ENCODE peak calls at places on chromosomes 16 and 17, in five cellular contexts. N, Y, E, P and W are unnamed samples.

GRCh38 chr16:58460219-58460610 is 39.7 kb upstream of the NDRG4 start:
- DNase-seq in E (no peak), Y (no peak), P (no peak), N (no peak), W (no peak)

GRCh38 chr16:54923055-54923473 is 7.6 kb upstream of the IRX5 start:
- DNase-seq in N (no peak), E (no peak), Y (no peak), P (no peak), W (no peak)

GRCh38 chr17:36923814-36924221 is 13.5 kb upstream of the LHX1 start:
- DNase-seq in Y (peak; percentile 33), E (no peak), N (no peak), P (peak; percentile 54), W (no peak)

GRCh38 chr16:26765087-26765486 is 301.6 kb upstream of the C16orf82 start:
- DNase-seq in P (no peak), E (peak; percentile 8), N (peak; percentile 10), Y (no peak), W (no peak)

GRCh38 chr17:17849147-17849820 is 12.5 kb upstream of the SREBF1 start:
- DNase-seq in N (no peak), E (peak; percentile 89), Y (no peak), P (peak; percentile 40), W (peak; percentile 27)

GRCh38 chr17:20225162-20226115 is 216.3 kb downstream of the SPECC1 start:
- DNase-seq in Y (peak; percentile 34), P (no peak), E (no peak), N (no peak), W (no peak)

GRCh38 chr16:24610421-24610765 is 71.0 kb downstream of the RBBP6 start:
- DNase-seq in P (peak; percentile 22), E (no peak), N (no peak), Y (peak; percentile 23), W (peak; percentile 58)

GRCh38 chr16:59192551-59193199 is 458.6 kb upstream of the GOT2 start:
- DNase-seq in P (peak; percentile 4), E (peak; percentile 66), N (peak; percentile 10), Y (peak; percentile 8), W (no peak)

GRCh38 chr17:13160281-13160680 is 142.5 kb upstream of the ELAC2 start:
- DNase-seq in Y (no peak), N (no peak), P (peak; percentile 5), E (no peak), W (no peak)

GRCh38 chr16:22189473-22190168 is 16.5 kb upstream of the EEF2K start:
- DNase-seq in Y (peak; percentile 41), P (no peak), E (no peak), N (peak; percentile 79), W (no peak)

GRCh38 chr16:60648260-60648659 is 1388.0 kb downstream of the CDH8 start:
- DNase-seq in N (no peak), E (no peak), P (peak; percentile 43), Y (no peak), W (no peak)

GRCh38 chr17:73478768-73479424 is 165.3 kb downstream of the SDK2 start:
- DNase-seq in Y (peak; percentile 9), E (no peak), P (no peak), N (no peak), W (no peak)

GRCh38 chr17:72945468-72945867 is 147.0 kb downstream of the SLC39A11 start:
- DNase-seq in N (no peak), E (no peak), P (no peak), Y (no peak), W (no peak)

GRCh38 chr17:76793775-76794174 is 55.9 kb downstream of the MFSD11 start:
- DNase-seq in N (peak; percentile 77), P (peak; percentile 6), E (peak; percentile 34), Y (peak; percentile 79), W (no peak)

GRCh38 chr16:67534420-67534819 is 5.8 kb downstream of the RIPOR1 start:
- DNase-seq in P (no peak), E (no peak), N (no peak), Y (no peak), W (no peak)

GRCh38 chr16:86570542-86571196 is 4.0 kb downstream of the FOXC2 start:
- DNase-seq in N (peak; percentile 60), E (no peak), P (no peak), Y (no peak), W (no peak)

GRCh38 chr17:48961516-48962233 is 6.7 kb downstream of the GIP start:
- DNase-seq in P (peak; percentile 60), N (no peak), E (peak; percentile 49), Y (peak; percentile 64), W (no peak)

GRCh38 chr17:27269201-27269600 is 24.7 kb upstream of the WSB1 start:
- DNase-seq in Y (no peak), E (no peak), N (no peak), P (no peak), W (no peak)

GRCh38 chr17:36534117-36534880 is at the start of gene MYO19:
- DNase-seq in E (peak; percentile 79), P (peak; percentile 43), N (peak; percentile 66), Y (peak; percentile 66), W (peak; percentile 43)

GRCh38 chr16:10870808-10871156 is 6.2 kb upstream of the CIITA start:
- DNase-seq in E (no peak), N (no peak), P (no peak), Y (no peak), W (no peak)

GRCh38 chr17:32960815-32961214 is 30.8 kb upstream of the SPACA3 start:
- DNase-seq in P (no peak), N (no peak), Y (peak; percentile 24), E (no peak), W (no peak)

GRCh38 chr17:27218041-27218440 is 75.9 kb upstream of the WSB1 start:
- DNase-seq in Y (no peak), P (no peak), N (peak; percentile 74), E (no peak), W (no peak)

GRCh38 chr17:47400333-47400732 is 76.6 kb downstream of the EFCAB13 start:
- DNase-seq in P (no peak), Y (no peak), E (no peak), N (no peak), W (no peak)

GRCh38 chr17:50909765-50910661 is 43.9 kb upstream of the TOB1 start:
- DNase-seq in N (no peak), E (no peak), Y (no peak), P (no peak), W (no peak)

GRCh38 chr16:9908613-9909012 is 273.6 kb downstream of the GRIN2A start:
- DNase-seq in Y (no peak), P (no peak), N (no peak), E (no peak), W (peak; percentile 53)

GRCh38 chr17:14337596-14338079 is 36.8 kb downstream of the HS3ST3B1 start:
- DNase-seq in Y (no peak), E (no peak), P (no peak), N (no peak), W (no peak)

GRCh38 chr16:29990883-29991570 is 4.4 kb downstream of the HIRIP3 start:
- DNase-seq in P (no peak), N (no peak), E (no peak), Y (no peak), W (no peak)

GRCh38 chr16:19851476-19851875 is 33.2 kb downstream of the GPRC5B start:
- DNase-seq in P (no peak), Y (no peak), E (no peak), N (no peak), W (peak; percentile 58)

GRCh38 chr16:26668026-26668425 is 398.7 kb upstream of the C16orf82 start:
- DNase-seq in P (no peak), Y (no peak), N (no peak), E (no peak), W (no peak)

GRCh38 chr16:15966420-15967222 is 17.2 kb downstream of the ABCC1 start:
- DNase-seq in E (no peak), Y (peak; percentile 92), N (no peak), P (peak; percentile 87), W (no peak)

GRCh38 chr16:82432261-82432660 is 194.5 kb upstream of the CDH13 start:
- DNase-seq in P (peak; percentile 6), Y (no peak), E (no peak), N (no peak), W (no peak)

GRCh38 chr17:43018008-43018853 is 4.0 kb downstream of the VAT1 start:
- DNase-seq in N (no peak), P (no peak), E (no peak), Y (no peak), W (no peak)

GRCh38 chr17:44906010-44906646 is 6.9 kb upstream of the EFTUD2 start:
- DNase-seq in Y (peak; percentile 91), N (no peak), P (peak; percentile 94), E (no peak), W (no peak)
- H3K27ac ChIP-seq in Y (peak overlapping the region; percentile 82), N (no peak overlapping the region), P (peak overlapping the region; percentile 74), E (no peak overlapping the region), W (no peak overlapping the region)

GRCh38 chr17:63405741-63406261 is 40.3 kb downstream of the CYB561 start:
- DNase-seq in P (peak; percentile 81), Y (peak; percentile 94), N (peak; percentile 78), E (no peak), W (no peak)

GRCh38 chr17:63399316-63399715 is 46.8 kb downstream of the CYB561 start:
- DNase-seq in E (peak; percentile 12), Y (no peak), P (peak; percentile 59), N (no peak), W (no peak)

GRCh38 chr17:63405020-63405419 is 41.1 kb downstream of the CYB561 start:
- DNase-seq in E (no peak), P (no peak), Y (no peak), N (no peak), W (no peak)

GRCh38 chr17:63399856-63400255 is 46.2 kb downstream of the CYB561 start:
- DNase-seq in N (no peak), Y (no peak), E (peak; percentile 95), P (peak; percentile 44), W (no peak)

GRCh38 chr17:63402808-63403207 is 43.3 kb downstream of the CYB561 start:
- DNase-seq in P (peak; percentile 80), N (no peak), E (peak; percentile 9), Y (no peak), W (no peak)
- H3K27ac ChIP-seq in P (no peak overlapping the region), N (no peak overlapping the region), E (peak overlapping the region; percentile 15), Y (no peak overlapping the region), W (no peak overlapping the region)

GRCh38 chr17:68161644-68162428 is 86.0 kb upstream of the AMZ2 start:
- DNase-seq in E (no peak), P (no peak), Y (peak; percentile 66), N (no peak), W (no peak)
- H3K27ac ChIP-seq in E (no peak overlapping the region), P (no peak overlapping the region), Y (no peak overlapping the region), N (no peak overlapping the region), W (no peak overlapping the region)

DNA sequence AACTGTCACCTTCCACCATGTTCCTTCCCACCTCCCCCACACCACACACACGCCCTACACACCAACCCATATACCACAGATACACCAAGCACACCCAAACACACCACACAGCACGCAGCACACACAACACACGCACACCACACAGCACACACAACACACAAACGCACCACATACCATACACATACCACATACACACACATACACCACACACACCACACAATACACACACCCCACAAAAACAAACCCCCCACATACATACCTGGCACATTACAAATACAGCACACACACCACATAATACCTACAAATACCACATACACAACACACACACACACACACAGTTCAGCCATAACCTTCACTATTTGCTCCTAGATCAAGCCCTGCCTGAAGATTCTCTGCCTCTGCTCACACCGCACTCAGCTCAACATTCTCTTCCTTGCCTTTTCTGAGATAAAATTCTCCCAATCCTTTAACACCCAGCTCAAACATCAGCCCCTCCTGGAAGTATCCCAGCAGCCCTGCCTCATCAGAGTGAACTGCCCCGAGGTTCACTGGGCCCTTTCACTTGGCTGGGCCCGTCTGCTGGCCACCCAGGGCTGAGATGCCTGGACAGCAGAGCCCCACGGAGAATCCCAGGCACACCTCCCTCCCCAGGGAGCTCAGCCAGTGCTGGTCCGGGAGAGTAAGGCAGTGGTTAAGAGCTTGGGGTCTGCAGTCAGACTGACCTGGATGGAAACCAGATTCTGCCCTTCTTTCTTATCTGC is 31.9 kb upstream of the CPNE2 start:
- DNase-seq in E (no peak), N (no peak), P (no peak), Y (no peak), W (no peak)
- H3K27ac ChIP-seq in E (peak overlapping the region; percentile 78), N (no peak overlapping the region), P (no peak overlapping the region), Y (no peak overlapping the region), W (no peak overlapping the region)